ENCODE peak calls at places on chromosomes 1 and 21, in four cellular contexts. X, T, D and I are unnamed samples.

GRCh38 chr1:158838660-158839059 is 7.5 kb downstream of the MNDA start:
- DNase-seq in T (no peak), X (no peak), D (no peak), I (no peak)

GRCh38 chr1:180482425-180483275 is 19.7 kb downstream of the ACBD6 start:
- DNase-seq in D (no peak), X (no peak), T (no peak), I (no peak)

GRCh38 chr1:187715483-187715882 is 886.7 kb downstream of the PLA2G4A start:
- DNase-seq in X (no peak), D (no peak), T (no peak), I (no peak)

GRCh38 chr1:202150187-202150586 is 5.7 kb upstream of the ARL8A start:
- DNase-seq in D (no peak), X (no peak), T (no peak), I (no peak)

GRCh38 chr1:187264995-187265602 is 436.4 kb downstream of the PLA2G4A start:
- DNase-seq in D (peak), X (no peak), T (no peak), I (no peak)

GRCh38 chr1:15430787-15431570 is 7.3 kb upstream of the CTRC start:
- DNase-seq in T (peak), D (peak), X (no peak), I (no peak)

GRCh38 chr1:76254165-76255043 is 179.9 kb downstream of the ST6GALNAC3 start:
- DNase-seq in D (no peak), T (no peak), X (no peak), I (no peak)

GRCh38 chr1:54475357-54476230 is 69.4 kb upstream of the SSBP3 start:
- DNase-seq in D (no peak), T (no peak), X (no peak), I (no peak)

GRCh38 chr1:28668956-28669719 is 554 bp downstream of the GMEB1 start:
- DNase-seq in T (no peak), D (peak), X (peak), I (no peak)

GRCh38 chr21:42236693-42237092 is 17.8 kb downstream of the ABCG1 start:
- DNase-seq in X (no peak), T (no peak), D (no peak), I (no peak)

GRCh38 chr1:230113605-230114241 is 46.7 kb downstream of the GALNT2 start:
- DNase-seq in T (no peak), X (peak), D (no peak), I (no peak)

GRCh38 chr1:166839600-166840308 is 479 bp downstream of the POGK start:
- DNase-seq in T (no peak), D (peak), X (peak), I (peak)

GRCh38 chr1:20074046-20074724 is 4.2 kb downstream of the PLA2G5 start:
- DNase-seq in X (peak), D (no peak), T (no peak), I (no peak)

GRCh38 chr1:109509176-109510134 is at the start of gene AMIGO1:
- DNase-seq in T (no peak), X (peak), D (peak), I (no peak)

GRCh38 chr1:26785611-26786436 is 1.9 kb upstream of the PIGV start:
- DNase-seq in D (no peak), T (no peak), X (no peak), I (no peak)

GRCh38 chr1:203362561-203363055 is 11.7 kb upstream of the FMOD start:
- DNase-seq in T (no peak), X (no peak), D (no peak), I (no peak)

GRCh38 chr1:58739851-58740466 is 40.1 kb upstream of the MYSM1 start:
- DNase-seq in T (no peak), X (no peak), D (peak), I (no peak)

GRCh38 chr1:218676991-218677390 is 331.9 kb downstream of the TGFB2 start:
- DNase-seq in X (no peak), T (no peak), D (no peak), I (no peak)

GRCh38 chr21:41074607-41075184 is 93.3 kb upstream of the BACE2 start:
- DNase-seq in D (no peak), T (no peak), X (no peak), I (no peak)

GRCh38 chr1:18201997-18202719 is 94.6 kb downstream of the IGSF21 start:
- DNase-seq in X (no peak), T (no peak), D (no peak), I (no peak)

GRCh38 chr1:22808186-22808845 is 97.7 kb downstream of the EPHB2 start:
- DNase-seq in T (no peak), D (no peak), X (no peak), I (no peak)

GRCh38 chr1:6948416-6948815 is 163.2 kb downstream of the CAMTA1 start:
- DNase-seq in T (no peak), D (no peak), X (no peak), I (no peak)

GRCh38 chr1:41892211-41892840 is 26.4 kb downstream of the HIVEP3 start:
- DNase-seq in X (no peak), T (no peak), D (no peak), I (no peak)

GRCh38 chr21:28588997-28589396 is 403.7 kb downstream of the LTN1 start:
- DNase-seq in T (no peak), D (no peak), X (no peak), I (no peak)

GRCh38 chr1:45884700-45885099 is 81.3 kb downstream of the MAST2 start:
- DNase-seq in T (no peak), X (no peak), D (no peak), I (no peak)

GRCh38 chr1:150925080-150925479 is 1.1 kb upstream of the SETDB1 start:
- DNase-seq in D (no peak), T (no peak), X (no peak), I (no peak)

GRCh38 chr1:150922519-150922975 is 3.6 kb upstream of the SETDB1 start:
- DNase-seq in D (peak), X (peak), T (peak), I (peak)

GRCh38 chr1:150927629-150928028 is 1.5 kb downstream of the SETDB1 start:
- DNase-seq in T (no peak), X (no peak), D (no peak), I (no peak)

GRCh38 chr1:150928286-150928685 is 2.1 kb downstream of the SETDB1 start:
- DNase-seq in T (no peak), X (no peak), D (no peak), I (no peak)

DNA sequence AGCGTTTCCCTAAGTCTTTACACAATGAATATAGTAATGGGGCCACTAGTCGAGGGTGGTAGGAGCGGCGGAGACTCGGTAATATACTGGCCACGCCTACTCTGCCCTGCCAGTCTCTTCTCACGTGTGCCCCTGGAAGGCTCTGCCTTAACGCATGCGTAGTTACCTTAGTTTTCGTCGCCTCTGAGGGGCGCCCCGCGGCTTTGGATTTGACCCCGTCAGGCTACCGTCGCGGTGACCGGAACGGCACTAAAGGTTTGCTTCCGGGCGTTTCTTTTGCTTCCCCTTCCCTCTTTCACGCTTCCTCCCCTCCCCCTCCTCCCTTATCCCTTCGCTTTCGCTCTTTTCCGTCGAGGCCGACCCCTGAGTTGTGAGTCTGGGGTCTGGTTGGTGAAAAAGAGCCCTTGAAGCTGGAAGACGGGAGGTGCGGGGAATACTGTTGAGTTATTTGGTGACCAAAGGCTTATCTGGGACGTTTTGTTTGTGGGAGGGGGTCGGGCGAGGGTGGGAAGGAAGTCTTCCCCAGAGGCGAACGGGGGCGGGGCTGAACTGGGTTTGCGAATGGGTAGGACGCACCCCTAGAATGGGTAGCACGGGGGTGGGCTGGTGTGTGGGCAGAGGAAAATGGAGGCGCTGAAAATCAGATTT is at the start of gene SETDB1:
- DNase-seq in T (peak), X (peak), D (peak), I (peak)
- TF ChIP-seq CTCF in T (no peak), X (no peak), D (peak), I (no peak)

GRCh38 chr1:173414136-173414535 is 63.0 kb upstream of the PRDX6 start:
- DNase-seq in X (no peak), T (no peak), D (no peak), I (no peak)

GRCh38 chr1:173417563-173417962 is 59.6 kb upstream of the PRDX6 start:
- DNase-seq in X (no peak), T (no peak), D (no peak), I (no peak)

GRCh38 chr1:173414539-173414938 is 62.6 kb upstream of the PRDX6 start:
- DNase-seq in X (no peak), T (no peak), D (no peak), I (no peak)

GRCh38 chr1:173415490-173415889 is 61.6 kb upstream of the PRDX6 start:
- DNase-seq in X (no peak), D (no peak), T (no peak), I (no peak)

DNA sequence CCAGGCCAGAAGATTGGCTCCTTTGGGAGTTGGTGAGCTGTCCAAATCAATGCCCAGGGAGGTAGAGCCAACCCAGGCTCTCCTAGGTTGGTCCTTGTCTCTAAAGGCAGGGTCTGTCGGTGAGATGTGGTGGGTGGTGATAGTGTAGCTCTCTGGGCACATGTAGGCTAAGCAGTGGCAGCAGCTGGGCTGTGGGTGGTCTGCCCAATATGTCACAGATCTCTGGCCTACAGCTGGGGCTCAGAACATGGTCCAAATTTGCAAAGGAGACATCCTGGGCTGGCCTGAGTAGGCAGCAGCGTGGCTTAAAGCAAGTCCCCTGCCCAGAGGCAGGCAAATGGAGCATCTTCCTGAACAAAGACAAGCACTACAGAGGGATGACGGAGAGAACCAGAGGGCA is 61.1 kb upstream of the PRDX6 start:
- DNase-seq in T (no peak), X (no peak), D (no peak), I (no peak)
- H3K4me3 ChIP-seq in T (no peak), X (no peak), D (no peak), I (no peak)

GRCh38 chr1:155193275-155193990 is 14.3 kb downstream of the THBS3 start:
- DNase-seq in X (peak), D (peak), T (no peak), I (peak)
- TF ChIP-seq POLR2A in X (no peak), D (peak), T (no peak), I (peak)

GRCh38 chr1:156657161-156657970 is 15.4 kb downstream of the BCAN start:
- DNase-seq in T (no peak), D (peak), X (peak), I (peak)
- TF ChIP-seq CTCF in T (peak), D (peak), X (peak), I (peak)

GRCh38 chr1:160863422-160864131 is 890 bp upstream of the CD244 start:
- DNase-seq in D (no peak), T (no peak), X (no peak), I (no peak)

GRCh38 chr1:160860840-160861505 is 1.7 kb downstream of the CD244 start:
- DNase-seq in T (no peak), D (no peak), X (no peak), I (no peak)

GRCh38 chr1:160864173-160864572 is 1.5 kb upstream of the CD244 start:
- DNase-seq in D (no peak), X (no peak), T (no peak), I (no peak)

GRCh38 chr1:160865316-160865715 is 2.6 kb upstream of the CD244 start:
- DNase-seq in X (no peak), T (no peak), D (no peak), I (no peak)

GRCh38 chr1:160862151-160863061 is at the start of gene CD244:
- DNase-seq in D (no peak), T (no peak), X (no peak), I (no peak)
- H3K4me3 ChIP-seq in D (no peak), T (no peak), X (no peak), I (no peak)

DNA sequence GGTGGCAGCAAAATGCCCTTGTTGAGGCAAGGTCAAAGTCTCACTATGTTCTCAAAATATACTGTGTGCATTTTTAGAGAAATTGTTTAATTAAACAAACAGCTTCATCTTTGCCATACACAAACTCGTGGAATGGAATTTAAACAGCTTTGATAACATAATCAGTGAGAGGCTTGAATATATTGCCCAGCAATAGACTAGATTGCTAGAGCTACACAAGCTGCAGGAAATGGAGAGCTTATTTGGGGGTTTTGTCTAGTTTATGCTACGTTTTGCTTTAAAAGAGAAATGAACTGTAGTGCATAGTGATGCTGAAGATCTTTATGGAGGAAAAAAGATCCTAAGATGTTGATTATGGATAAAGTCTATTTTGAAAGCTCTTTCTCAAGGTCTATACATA is 166.8 kb upstream of the HMCN1 start:
- DNase-seq in D (no peak), X (no peak), T (no peak), I (no peak)
- TF ChIP-seq POLR2A in D (no peak), X (no peak), T (no peak), I (no peak)

DNA sequence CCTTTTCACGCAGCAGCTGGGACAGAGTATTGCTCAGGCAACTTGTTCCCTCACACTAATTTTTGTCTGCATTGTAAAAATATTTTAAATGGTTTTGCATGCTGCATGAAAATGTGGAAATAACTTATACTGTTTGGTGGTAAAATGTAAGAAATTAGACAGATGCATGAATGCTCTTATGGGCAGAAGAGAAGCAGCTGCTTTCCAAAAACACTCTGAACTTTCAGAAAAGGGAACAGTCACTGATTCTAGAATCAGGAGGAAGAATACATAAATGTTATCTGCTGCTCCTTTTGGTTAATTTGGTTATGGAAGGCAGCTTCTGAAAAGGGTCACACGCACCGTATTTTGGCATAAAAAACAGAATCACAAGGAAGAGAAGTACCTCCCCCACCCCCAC is 87.0 kb upstream of the RUNX1 start:
- DNase-seq in T (no peak), X (no peak), D (no peak), I (no peak)
- TF ChIP-seq CTCF in T (no peak), X (no peak), D (no peak), I (no peak)

DNA sequence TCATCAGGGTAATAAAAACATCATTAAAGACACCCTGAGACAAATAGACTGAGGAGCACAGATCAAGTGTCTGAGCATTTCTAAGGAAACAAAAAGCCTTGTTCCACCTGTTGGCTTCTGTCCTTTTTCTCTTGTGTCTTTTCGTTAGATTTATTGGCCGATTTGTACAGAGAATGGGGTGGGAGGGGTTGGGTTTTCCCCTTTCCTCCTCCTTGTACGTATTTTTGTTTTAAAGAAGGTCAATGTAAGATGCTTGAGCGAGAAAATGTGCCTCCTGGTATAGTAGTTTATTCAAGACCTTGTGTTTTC is 1.2 kb downstream of the BCL9 start:
- DNase-seq in T (no peak), X (no peak), D (no peak), I (no peak)
- H3K4me3 ChIP-seq in T (peak), X (peak), D (no peak), I (peak)